ENCODE peak calls at places on chromosome 4, in seven cellular contexts. N is caudate nucleus; I is stomach; W is stromal cell of bone marrow; C is effector memory CD8-positive, alpha-beta T cell; F is neural crest cell; Q is MG63. X is an unnamed sample.

GRCh38 chr4:88144866-88145300 is 13.6 kb downstream of the ABCG2 start:
- DNase-seq in C (no peak), W (no peak), N (no peak), F (no peak), I (no peak), Q (no peak), X (no peak)

GRCh38 chr4:152073738-152074137 is 312.9 kb upstream of the GATB start:
- DNase-seq in F (no peak), C (no peak), I (no peak), N (no peak), Q (peak), W (no peak), X (no peak)

GRCh38 chr4:140756292-140757219 is at the start of gene TBC1D9:
- DNase-seq in F (peak), I (peak), N (peak), W (peak), C (no peak), Q (peak), X (peak)

GRCh38 chr4:24380953-24381506 is 203.3 kb downstream of the DHX15 start:
- DNase-seq in W (no peak), N (no peak), C (no peak), I (no peak), F (no peak), Q (no peak), X (no peak)

GRCh38 chr4:82268050-82268825 is 105.6 kb downstream of the HNRNPD start:
- DNase-seq in I (peak), C (peak), Q (peak), F (peak), W (peak), N (peak), X (no peak)

GRCh38 chr4:13703096-13703495 is 75.6 kb upstream of the BOD1L1 start:
- DNase-seq in C (no peak), N (no peak), W (no peak), F (no peak), Q (no peak), I (no peak), X (no peak)

GRCh38 chr4:142959156-142959555 is 113.1 kb upstream of the INPP4B start:
- DNase-seq in F (no peak), W (no peak), I (no peak), C (no peak), N (no peak), Q (no peak), X (no peak)

GRCh38 chr4:14334166-14334565 is 668.1 kb upstream of the CPEB2 start:
- DNase-seq in I (no peak), W (no peak), F (no peak), Q (no peak), C (no peak), N (no peak), X (no peak)

GRCh38 chr4:147843162-147843561 is 111.3 kb downstream of the ARHGAP10 start:
- DNase-seq in C (no peak), N (no peak), I (no peak), W (no peak), F (no peak), Q (no peak), X (no peak)

GRCh38 chr4:28879178-28879577 is 1841.0 kb upstream of the PCDH7 start:
- DNase-seq in I (no peak), W (no peak), F (no peak), Q (no peak), C (no peak), N (no peak), X (no peak)

GRCh38 chr4:105145913-105146285 is 777 bp upstream of the TET2 start:
- DNase-seq in F (no peak), W (no peak), N (peak), Q (peak), I (no peak), C (no peak), X (peak)